ENCODE peak calls at places on chromosomes 12 and 14, in six cellular contexts. L, B, S, Q, X and J are unnamed samples.

GRCh38 chr12:84070311-84070710 is 842.3 kb downstream of the SLC6A15 start:
- DNase-seq in L (no peak), B (no peak), S (no peak), Q (peak), X (no peak), J (no peak)

GRCh38 chr12:103743788-103744187 is 97.2 kb downstream of the NT5DC3 start:
- DNase-seq in L (no peak), B (no peak), S (no peak), Q (no peak), X (no peak), J (no peak)

GRCh38 chr14:45658226-45658916 is 405.4 kb upstream of the MIS18BP1 start:
- DNase-seq in L (no peak), B (no peak), S (no peak), Q (no peak), X (no peak), J (no peak)

GRCh38 chr14:105399441-105399775 is 1.1 kb downstream of the TEX22 start:
- DNase-seq in L (peak), B (no peak), S (no peak), Q (no peak), X (no peak), J (no peak)

GRCh38 chr14:53982546-53982945 is 25.9 kb upstream of the BMP4 start:
- DNase-seq in L (no peak), B (peak), S (no peak), Q (no peak), X (no peak), J (no peak)

GRCh38 chr12:27868165-27868564 is 88.1 kb upstream of the MANSC4 start:
- DNase-seq in L (no peak), B (no peak), S (no peak), Q (no peak), X (no peak), J (no peak)

GRCh38 chr14:77036484-77037337 is 8.2 kb upstream of the IRF2BPL start:
- DNase-seq in L (no peak), B (no peak), S (no peak), Q (no peak), X (no peak), J (no peak)

GRCh38 chr12:42716521-42716920 is 127.0 kb upstream of the PRICKLE1 start:
- DNase-seq in L (no peak), B (no peak), S (peak), Q (no peak), X (no peak), J (no peak)

GRCh38 chr12:99605-100004 is 33.0 kb downstream of the IQSEC3 start:
- DNase-seq in L (no peak), B (no peak), S (no peak), Q (no peak), X (no peak), J (no peak)

GRCh38 chr14:60964901-60965300 is 16.0 kb downstream of the TRMT5 start:
- DNase-seq in L (no peak), B (peak), S (no peak), Q (no peak), X (no peak), J (no peak)

GRCh38 chr14:103859416-103860202 is 12.2 kb upstream of the PPP1R13B start:
- DNase-seq in L (no peak), B (no peak), S (peak), Q (no peak), X (no peak), J (no peak)

GRCh38 chr12:109455706-109456105 is 21.4 kb downstream of the KCTD10 start:
- DNase-seq in L (no peak), B (no peak), S (no peak), Q (no peak), X (no peak), J (no peak)

GRCh38 chr12:57001448-57001906 is 4.9 kb downstream of the ZBTB39 start:
- DNase-seq in L (peak), B (peak), S (peak), Q (no peak), X (peak), J (peak)

GRCh38 chr12:75366629-75367028 is 24.3 kb upstream of the GLIPR1L2 start:
- DNase-seq in L (no peak), B (no peak), S (peak), Q (no peak), X (no peak), J (no peak)

GRCh38 chr14:20659813-20660395 is 18.4 kb upstream of the OR6S1 start:
- DNase-seq in L (no peak), B (no peak), S (no peak), Q (no peak), X (no peak), J (no peak)

GRCh38 chr12:4037747-4038312 is 164.6 kb upstream of the PARP11 start:
- DNase-seq in L (no peak), B (peak), S (peak), Q (no peak), X (peak), J (no peak)

GRCh38 chr12:8087666-8088065 is 5.6 kb downstream of the NECAP1 start:
- DNase-seq in L (no peak), B (no peak), S (no peak), Q (no peak), X (no peak), J (no peak)

GRCh38 chr14:50862171-50862570 is 9.7 kb upstream of the ABHD12B start:
- DNase-seq in L (no peak), B (peak), S (no peak), Q (no peak), X (no peak), J (no peak)

GRCh38 chr12:119802472-119802871 is 74.6 kb downstream of the CIT start:
- DNase-seq in L (no peak), B (no peak), S (no peak), Q (peak), X (peak), J (no peak)

GRCh38 chr14:75399819-75400678 is 27.8 kb upstream of the JDP2 start:
- DNase-seq in L (peak), B (no peak), S (peak), Q (peak), X (peak), J (no peak)
- TF ChIP-seq POLR2AphosphoS5 in L (no peak), B (no peak), S (no peak), Q (peak), X (peak), J (no peak)

GRCh38 chr12:98418357-98419075 is 96.9 kb upstream of the TMPO start:
- DNase-seq in L (no peak), B (no peak), S (peak), Q (peak), X (peak), J (no peak)
- TF ChIP-seq POLR2AphosphoS5 in L (no peak), B (no peak), S (no peak), Q (peak), X (peak), J (no peak)

DNA sequence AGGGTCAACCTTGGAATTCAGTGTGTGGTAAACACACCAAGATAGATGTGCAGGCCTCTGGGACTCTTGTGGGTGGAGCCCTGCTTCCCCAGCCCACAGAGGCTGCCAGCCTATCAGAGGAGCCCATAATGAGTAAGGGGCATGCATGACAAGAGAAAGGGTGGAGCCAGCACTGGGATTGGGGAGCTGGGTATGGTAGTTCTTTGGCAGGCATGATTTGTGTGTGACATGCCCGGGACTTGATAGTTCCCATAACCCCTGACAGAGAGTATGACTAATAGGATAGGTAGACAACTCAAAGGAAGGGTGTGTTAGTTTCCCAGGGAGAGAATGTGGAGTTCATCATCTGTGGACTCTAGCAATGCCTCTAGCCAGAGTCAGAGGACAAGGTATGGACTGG is 143.0 kb downstream of the EMP1 start:
- DNase-seq in L (no peak), B (peak), S (no peak), Q (no peak), X (no peak), J (no peak)
- TF ChIP-seq POLR2AphosphoS5 in L (no peak), B (no peak), S (no peak), Q (no peak), X (no peak), J (no peak)

GRCh38 chr12:130813949-130814348 is 25.1 kb downstream of the STX2 start:
- DNase-seq in L (no peak), B (no peak), S (no peak), Q (peak), X (no peak), J (peak)

GRCh38 chr12:130817804-130818203 is 21.2 kb downstream of the STX2 start:
- DNase-seq in L (no peak), B (no peak), S (no peak), Q (peak), X (no peak), J (no peak)

GRCh38 chr12:130816055-130816454 is 23.0 kb downstream of the STX2 start:
- DNase-seq in L (peak), B (no peak), S (no peak), Q (peak), X (no peak), J (no peak)

GRCh38 chr12:130813436-130813835 is 25.6 kb downstream of the STX2 start:
- DNase-seq in L (no peak), B (no peak), S (no peak), Q (peak), X (no peak), J (no peak)

GRCh38 chr12:130815028-130815741 is 23.9 kb downstream of the STX2 start:
- DNase-seq in L (no peak), B (no peak), S (no peak), Q (peak), X (no peak), J (no peak)
- TF ChIP-seq POLR2AphosphoS5 in L (no peak), B (no peak), S (no peak), Q (no peak), X (no peak), J (no peak)

GRCh38 chr12:124394462-124395128 is 99.7 kb downstream of the RFLNA start:
- DNase-seq in L (no peak), B (no peak), S (no peak), Q (no peak), X (no peak), J (no peak)

GRCh38 chr12:124392271-124392990 is 97.5 kb downstream of the RFLNA start:
- DNase-seq in L (peak), B (no peak), S (peak), Q (no peak), X (no peak), J (no peak)

GRCh38 chr12:124391340-124392261 is 96.7 kb downstream of the RFLNA start:
- DNase-seq in L (peak), B (no peak), S (peak), Q (no peak), X (no peak), J (peak)

GRCh38 chr12:124393831-124394230 is 98.9 kb downstream of the RFLNA start:
- DNase-seq in L (no peak), B (no peak), S (no peak), Q (no peak), X (no peak), J (no peak)

DNA sequence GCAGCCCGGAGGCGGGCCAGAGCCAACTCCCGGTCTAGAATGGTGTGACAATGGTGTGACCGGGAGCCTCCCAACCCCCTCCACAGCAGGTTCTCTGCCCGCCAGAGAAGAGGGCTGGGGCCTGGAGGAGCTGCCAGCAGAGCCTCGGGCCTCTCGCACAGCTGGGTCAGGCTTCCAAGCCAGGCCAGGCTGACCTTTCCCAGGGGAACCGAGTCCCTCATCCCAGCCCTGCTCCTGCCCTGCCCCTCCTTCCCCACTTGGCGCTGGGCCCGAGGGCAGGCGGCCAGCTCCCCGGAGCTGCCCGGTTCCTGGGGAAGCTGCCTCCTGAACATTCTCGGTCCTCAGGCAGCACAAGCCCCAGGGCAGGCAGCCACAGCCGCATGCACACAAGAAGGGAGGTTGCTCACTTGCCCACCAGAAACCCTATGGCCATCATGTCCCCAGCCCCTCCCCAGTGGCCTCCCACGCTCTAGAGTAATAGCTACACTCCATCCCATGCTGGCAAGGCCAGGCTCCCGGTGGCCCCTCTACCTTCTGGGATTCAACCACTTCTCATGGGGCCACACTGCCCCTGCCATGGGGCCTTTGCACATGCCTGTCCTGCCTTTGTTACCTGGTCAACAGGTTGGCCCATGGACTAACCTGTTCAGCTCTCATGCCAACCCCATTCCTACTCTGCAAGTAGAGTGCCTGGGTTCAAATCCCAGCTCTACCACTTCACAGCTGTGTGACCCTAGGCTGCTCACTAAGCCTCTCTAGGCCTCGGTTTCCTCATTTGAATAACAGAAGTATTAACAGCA is 98.3 kb downstream of the RFLNA start:
- DNase-seq in L (no peak), B (no peak), S (peak), Q (peak), X (peak), J (no peak)
- TF ChIP-seq POLR2AphosphoS5 in L (no peak), B (no peak), S (peak), Q (no peak), X (peak), J (no peak)